ENCODE peak calls at places on chromosomes 1 and 21, in four cellular contexts. X is GOT3, P is AG08396, S is LoVo. B is an unnamed sample.
A peak's percentile ranks its signal among the peaks of the same experiment; 100 is the strongest.

GRCh38 chr1:53552981-53553733 is 94.0 kb downstream of the DMRTB1 start:
- DNase-seq in X (no peak), S (no peak), P (no peak), B (no peak)

GRCh38 chr1:109529895-109530456 is 9.7 kb upstream of the GPR61 start:
- DNase-seq in S (no peak), X (no peak), P (no peak), B (peak; percentile 53)

GRCh38 chr1:218809625-218810024 is 364.1 kb upstream of the LYPLAL1 start:
- DNase-seq in X (no peak), S (peak; percentile 23), P (no peak), B (peak; percentile 18)

GRCh38 chr1:167514278-167514677 is 4.1 kb downstream of the CD247 start:
- DNase-seq in X (no peak), P (no peak), S (no peak), B (no peak)

GRCh38 chr1:38120552-38121230 is 74.1 kb upstream of the POU3F1 start:
- DNase-seq in S (no peak), P (no peak), X (no peak), B (no peak)

GRCh38 chr1:24987875-24988559 is 57.9 kb upstream of the RUNX3 start:
- DNase-seq in S (no peak), X (no peak), P (no peak), B (no peak)

GRCh38 chr1:39657923-39658485 is 13.9 kb downstream of the NT5C1A start:
- DNase-seq in P (peak; percentile 72), S (peak; percentile 39), X (peak; percentile 27), B (peak; percentile 77)

GRCh38 chr1:197771388-197771787 is 3.9 kb downstream of the DENND1B start:
- DNase-seq in P (no peak), S (no peak), X (no peak), B (no peak)

GRCh38 chr1:119636500-119637089 is 11.5 kb downstream of the ZNF697 start:
- DNase-seq in P (no peak), S (no peak), X (no peak), B (no peak)

GRCh38 chr1:2391034-2391384 is 345 bp downstream of the MORN1 start:
- DNase-seq in P (peak; percentile 72), S (peak; percentile 11), X (no peak), B (peak; percentile 42)

GRCh38 chr1:183844806-183845205 is 39.9 kb downstream of the RGL1 start:
- DNase-seq in P (no peak), S (no peak), X (no peak), B (no peak)

GRCh38 chr1:156959414-156959813 is 39.0 kb downstream of the LRRC71 start:
- DNase-seq in X (no peak), P (peak; percentile 46), S (no peak), B (peak; percentile 71)

GRCh38 chr1:89523597-89524368 is 846 bp upstream of the LRRC8B start:
- DNase-seq in X (no peak), S (peak; percentile 50), P (no peak), B (no peak)

GRCh38 chr1:42951588-42951987 is 7.1 kb downstream of the SLC2A1 start:
- DNase-seq in X (no peak), S (no peak), P (no peak), B (no peak)

GRCh38 chr1:86975993-86976392 is 61.6 kb downstream of the HS2ST1 start:
- DNase-seq in P (no peak), S (no peak), X (no peak), B (no peak)

GRCh38 chr21:32350211-32350980 is 42.4 kb downstream of the URB1 start:
- DNase-seq in P (no peak), X (no peak), S (no peak), B (no peak)

GRCh38 chr1:117188268-117189108 is 22.2 kb downstream of the VTCN1 start:
- DNase-seq in S (no peak), P (peak; percentile 25), X (no peak), B (peak; percentile 44)

GRCh38 chr1:59432531-59433439 is 135.9 kb downstream of the FGGY start:
- DNase-seq in P (no peak), S (no peak), X (no peak), B (no peak)

GRCh38 chr1:44417351-44418021 is 12.4 kb downstream of the RNF220 start:
- DNase-seq in X (no peak), P (peak; percentile 29), S (no peak), B (peak; percentile 28)

GRCh38 chr1:60988827-60989363 is 93.5 kb upstream of the NFIA start:
- DNase-seq in S (no peak), X (no peak), P (no peak), B (no peak)

GRCh38 chr21:16343776-16344175 is 614.0 kb downstream of the USP25 start:
- DNase-seq in S (no peak), P (no peak), X (no peak), B (no peak)

GRCh38 chr1:237492359-237492758 is 398.4 kb downstream of the ZP4 start:
- DNase-seq in X (no peak), S (no peak), P (no peak), B (no peak)

GRCh38 chr1:198118136-198118535 is 38.7 kb upstream of the NEK7 start:
- DNase-seq in S (no peak), X (no peak), P (peak; percentile 72), B (peak; percentile 98)

GRCh38 chr1:44733365-44733764 is 2.4 kb upstream of the RNU5D-1 start:
- DNase-seq in P (peak; percentile 57), X (no peak), S (peak; percentile 21), B (peak; percentile 94)

GRCh38 chr1:162765788-162766187 is 24.7 kb upstream of the HSD17B7 start:
- DNase-seq in P (no peak), X (no peak), S (no peak), B (no peak)